ENCODE peak calls at places on chromosomes 11 and 22, in seven cellular contexts. L, A, C, F, R, T and H are unnamed samples.

GRCh38 chr11:34613462-34614183 is 7.3 kb upstream of the EHF start:
- DNase-seq in L (no peak), A (no peak), C (no peak), F (no peak), R (no peak), T (no peak), H (no peak)

GRCh38 chr22:48188211-48188845 is 1425.9 kb downstream of the TBC1D22A start:
- DNase-seq in L (no peak), A (no peak), C (no peak), F (no peak), R (no peak), T (peak; percentile 20), H (no peak)

GRCh38 chr22:32801436-32802290 is at the start of gene TIMP3:
- DNase-seq in L (peak; percentile 73), A (no peak), C (peak; percentile 36), F (peak; percentile 93), R (no peak), T (no peak), H (peak; percentile 59)

GRCh38 chr11:32161293-32161692 is 70.4 kb downstream of the RCN1 start:
- DNase-seq in L (no peak), A (no peak), C (no peak), F (no peak), R (no peak), T (no peak), H (no peak)

GRCh38 chr11:13487661-13488030 is 8.2 kb downstream of the PTH start:
- DNase-seq in L (no peak), A (no peak), C (peak; percentile 18), F (no peak), R (no peak), T (peak; percentile 17), H (peak; percentile 16)

GRCh38 chr22:32818446-32819115 is 17.1 kb downstream of the TIMP3 start:
- DNase-seq in L (no peak), A (no peak), C (no peak), F (no peak), R (no peak), T (no peak), H (no peak)

GRCh38 chr22:44383652-44384562 is 71.2 kb upstream of the SHISAL1 start:
- DNase-seq in L (no peak), A (no peak), C (no peak), F (no peak), R (no peak), T (no peak), H (no peak)

GRCh38 chr11:10233581-10233980 is 60.4 kb downstream of the SBF2 start:
- DNase-seq in L (peak; percentile 61), A (no peak), C (peak; percentile 87), F (no peak), R (no peak), T (no peak), H (peak; percentile 12)

GRCh38 chr11:78031629-78032028 is 8.6 kb upstream of the KCTD14 start:
- DNase-seq in L (no peak), A (peak; percentile 64), C (no peak), F (no peak), R (no peak), T (no peak), H (peak; percentile 48)

GRCh38 chr11:76162336-76163288 is 43.7 kb downstream of the WNT11 start:
- DNase-seq in L (no peak), A (no peak), C (no peak), F (no peak), R (no peak), T (no peak), H (peak; percentile 46)

GRCh38 chr11:45907911-45908370 is 870 bp upstream of the FREY1 start:
- DNase-seq in L (no peak), A (no peak), C (no peak), F (no peak), R (no peak), T (no peak), H (peak; percentile 45)

GRCh38 chr11:125763483-125763882 is 15.1 kb downstream of the PATE2 start:
- DNase-seq in L (no peak), A (no peak), C (no peak), F (no peak), R (no peak), T (no peak), H (no peak)

GRCh38 chr11:114082415-114082748 is 22.9 kb downstream of the ZBTB16 start:
- DNase-seq in L (no peak), A (no peak), C (no peak), F (peak; percentile 80), R (no peak), T (no peak), H (no peak)

GRCh38 chr22:45717787-45718186 is 46.2 kb downstream of the ATXN10 start:
- DNase-seq in L (peak; percentile 16), A (no peak), C (peak; percentile 67), F (no peak), R (no peak), T (no peak), H (no peak)

GRCh38 chr11:96061730-96062524 is 138.0 kb upstream of the MTMR2 start:
- DNase-seq in L (no peak), A (no peak), C (peak; percentile 70), F (no peak), R (no peak), T (no peak), H (no peak)

GRCh38 chr22:25334091-25334490 is 114.7 kb downstream of the CRYBB2 start:
- DNase-seq in L (no peak), A (peak; percentile 0), C (no peak), F (no peak), R (peak; percentile 23), T (peak; percentile 23), H (peak; percentile 53)

GRCh38 chr11:44596541-44597276 is 31.2 kb downstream of the CD82 start:
- DNase-seq in L (no peak), A (peak; percentile 84), C (no peak), F (peak; percentile 66), R (no peak), T (peak; percentile 64), H (peak; percentile 69)

GRCh38 chr11:17773674-17774073 is 39.1 kb downstream of the KCNC1 start:
- DNase-seq in L (no peak), A (no peak), C (no peak), F (no peak), R (no peak), T (no peak), H (no peak)

GRCh38 chr11:69840371-69841169 is 21.4 kb upstream of the FGF3 start:
- DNase-seq in L (no peak), A (no peak), C (no peak), F (peak; percentile 44), R (no peak), T (no peak), H (no peak)

GRCh38 chr11:57478971-57479663 is 18.8 kb downstream of the RTN4RL2 start:
- DNase-seq in L (no peak), A (no peak), C (no peak), F (no peak), R (no peak), T (no peak), H (no peak)

GRCh38 chr11:124402326-124402922 is 3.6 kb upstream of the OR8B3 start:
- DNase-seq in L (peak; percentile 74), A (no peak), C (peak; percentile 69), F (peak; percentile 75), R (no peak), T (peak; percentile 34), H (peak; percentile 81)

GRCh38 chr11:117171648-117172051 is 6.9 kb upstream of the SIDT2 start:
- DNase-seq in L (no peak), A (no peak), C (no peak), F (no peak), R (no peak), T (no peak), H (peak; percentile 58)

GRCh38 chr11:117506856-117507425 is 179.3 kb downstream of the CEP164 start:
- DNase-seq in L (no peak), A (no peak), C (no peak), F (no peak), R (no peak), T (no peak), H (no peak)

GRCh38 chr11:45024846-45025623 is 74.4 kb upstream of the TP53I11 start:
- DNase-seq in L (no peak), A (no peak), C (no peak), F (peak; percentile 53), R (no peak), T (no peak), H (no peak)

GRCh38 chr22:36822581-36822980 is 5.7 kb upstream of the PVALB start:
- DNase-seq in L (no peak), A (no peak), C (no peak), F (no peak), R (no peak), T (no peak), H (peak; percentile 52)

GRCh38 chr11:40140560-40140959 is 1318.9 kb downstream of the LRRC4C start:
- DNase-seq in L (no peak), A (no peak), C (no peak), F (no peak), R (no peak), T (no peak), H (no peak)

GRCh38 chr11:113628912-113629311 is 77.2 kb downstream of the TMPRSS5 start:
- DNase-seq in L (no peak), A (no peak), C (no peak), F (no peak), R (no peak), T (no peak), H (peak; percentile 46)

GRCh38 chr11:37999171-37999570 is 1401.1 kb upstream of the RAG2 start:
- DNase-seq in L (no peak), A (no peak), C (no peak), F (no peak), R (no peak), T (no peak), H (no peak)

GRCh38 chr11:34155057-34155758 is 49.8 kb downstream of the NAT10 start:
- DNase-seq in L (no peak), A (no peak), C (no peak), F (no peak), R (no peak), T (no peak), H (no peak)

GRCh38 chr11:44005956-44006355 is 41.8 kb upstream of the ACCSL start:
- DNase-seq in L (no peak), A (no peak), C (no peak), F (peak; percentile 56), R (no peak), T (no peak), H (no peak)